ENCODE peak calls at places on chromosome 17, in ten cellular contexts. Y is osteocyte; B is A549; L is NCI-H446; E is HS-5; O is mammary epithelial cell; X is activated CD4-positive, alpha-beta T cell treated with anti-CD3 and anti-CD28 coated beads for 48 hours; C is lower leg skin; W is AG09319; F is NCI-H2029 treated with DMSO at 0.1 percent for 48 hours. D is an unnamed sample.

GRCh38 chr17:63483038-63483437 is 6.2 kb downstream of the ACE start:
- DNase-seq in Y (no peak), B (no peak), L (no peak), E (no peak), O (no peak), X (no peak), C (no peak), W (no peak), F (no peak), D (no peak)

GRCh38 chr17:74454197-74455024 is 12.0 kb upstream of the CD300A start:
- DNase-seq in Y (peak), B (no peak), L (peak), E (peak), O (peak), X (no peak), C (peak), W (no peak), F (no peak), D (no peak)

GRCh38 chr17:76562734-76563148 is 22.9 kb downstream of the PRCD start:
- DNase-seq in Y (no peak), B (no peak), L (peak), E (peak), O (peak), X (no peak), C (no peak), W (no peak), F (no peak), D (no peak)

GRCh38 chr17:39144414-39144813 is 7.0 kb downstream of the PLXDC1 start:
- DNase-seq in Y (no peak), B (no peak), L (peak), E (peak), O (peak), X (no peak), C (peak), W (no peak), F (peak), D (no peak)

GRCh38 chr17:66526827-66527226 is 224.4 kb downstream of the PRKCA start:
- DNase-seq in Y (peak), B (no peak), L (no peak), E (no peak), O (no peak), X (no peak), C (no peak), W (no peak), F (no peak), D (no peak)

GRCh38 chr17:28145348-28145747 is 102.9 kb downstream of the NLK start:
- DNase-seq in Y (no peak), B (no peak), L (no peak), E (no peak), O (no peak), X (no peak), C (no peak), W (no peak), F (no peak), D (no peak)

GRCh38 chr17:44996304-44996703 is 28.2 kb upstream of the C1QL1 start:
- DNase-seq in Y (no peak), B (no peak), L (no peak), E (no peak), O (no peak), X (no peak), C (no peak), W (no peak), F (no peak), D (no peak)

GRCh38 chr17:83122834-83123233 is 43.4 kb downstream of the METRNL start:
- DNase-seq in Y (no peak), B (peak), L (no peak), E (no peak), O (no peak), X (no peak), C (peak), W (no peak), F (no peak), D (no peak)

GRCh38 chr17:8118769-8119574 is 658 bp upstream of the ALOXE3 start:
- DNase-seq in Y (peak), B (peak), L (peak), E (no peak), O (peak), X (peak), C (peak), W (peak), F (peak), D (peak)

GRCh38 chr17:28405632-28406477 is at the start of gene SLC46A1:
- DNase-seq in Y (no peak), B (peak), L (peak), E (no peak), O (peak), X (peak), C (peak), W (no peak), F (no peak), D (no peak)

GRCh38 chr17:76550712-76551615 is 11.1 kb downstream of the PRCD start:
- DNase-seq in Y (no peak), B (peak), L (no peak), E (no peak), O (peak), X (no peak), C (no peak), W (no peak), F (no peak), D (no peak)

GRCh38 chr17:44408786-44409185 is 19.3 kb upstream of the ITGA2B start:
- DNase-seq in Y (no peak), B (no peak), L (no peak), E (no peak), O (no peak), X (no peak), C (no peak), W (no peak), F (no peak), D (no peak)

GRCh38 chr17:31915456-31916100 is 14.1 kb upstream of the UTP6 start:
- DNase-seq in Y (peak), B (no peak), L (no peak), E (no peak), O (no peak), X (no peak), C (no peak), W (no peak), F (no peak), D (no peak)

GRCh38 chr17:77434136-77435114 is 293.7 kb downstream of the SEC14L1 start:
- DNase-seq in Y (no peak), B (no peak), L (no peak), E (no peak), O (no peak), X (no peak), C (no peak), W (no peak), F (no peak), D (no peak)

GRCh38 chr17:66405836-66406679 is 103.6 kb downstream of the PRKCA start:
- DNase-seq in Y (no peak), B (no peak), L (peak), E (no peak), O (no peak), X (no peak), C (no peak), W (no peak), F (no peak), D (no peak)

GRCh38 chr17:17567631-17568030 is 23.9 kb downstream of the PEMT start:
- DNase-seq in Y (no peak), B (no peak), L (peak), E (no peak), O (no peak), X (no peak), C (no peak), W (no peak), F (no peak), D (no peak)

GRCh38 chr17:42518755-42519545 is 17.1 kb upstream of the NAGLU start:
- DNase-seq in Y (no peak), B (peak), L (peak), E (no peak), O (no peak), X (no peak), C (no peak), W (no peak), F (no peak), D (no peak)

GRCh38 chr17:39325528-39326240 is 75.7 kb downstream of the FBXL20 start:
- DNase-seq in Y (no peak), B (no peak), L (no peak), E (no peak), O (no peak), X (no peak), C (no peak), W (no peak), F (no peak), D (no peak)

GRCh38 chr17:12107905-12108304 is 87.2 kb downstream of the MAP2K4 start:
- DNase-seq in Y (no peak), B (no peak), L (no peak), E (no peak), O (no peak), X (no peak), C (no peak), W (no peak), F (no peak), D (no peak)

GRCh38 chr17:39627717-39628516 is 1.2 kb downstream of the PPP1R1B start:
- DNase-seq in Y (no peak), B (no peak), L (no peak), E (no peak), O (no peak), X (no peak), C (no peak), W (no peak), F (no peak), D (no peak)

GRCh38 chr17:48791128-48792032 is 25.6 kb downstream of the TTLL6 start:
- DNase-seq in Y (peak), B (peak), L (peak), E (peak), O (peak), X (peak), C (peak), W (peak), F (peak), D (no peak)

GRCh38 chr17:76439314-76439928 is 13.5 kb downstream of the UBE2O start:
- DNase-seq in Y (no peak), B (no peak), L (no peak), E (no peak), O (no peak), X (no peak), C (no peak), W (no peak), F (no peak), D (no peak)

GRCh38 chr17:80879723-80880649 is 111.7 kb upstream of the CHMP6 start:
- DNase-seq in Y (no peak), B (no peak), L (no peak), E (no peak), O (no peak), X (peak), C (no peak), W (no peak), F (no peak), D (no peak)

GRCh38 chr17:28993013-28993600 is 12.7 kb downstream of the SEZ6 start:
- DNase-seq in Y (no peak), B (no peak), L (no peak), E (no peak), O (peak), X (no peak), C (no peak), W (no peak), F (no peak), D (no peak)

GRCh38 chr17:81518113-81518784 is 5.7 kb upstream of the ACTG1 start:
- DNase-seq in Y (peak), B (no peak), L (no peak), E (no peak), O (no peak), X (no peak), C (no peak), W (no peak), F (no peak), D (no peak)

GRCh38 chr17:2070241-2071023 is 15.5 kb downstream of the HIC1 start:
- DNase-seq in Y (no peak), B (no peak), L (no peak), E (no peak), O (no peak), X (peak), C (no peak), W (no peak), F (no peak), D (peak)

GRCh38 chr17:77132411-77133086 is 8.2 kb upstream of the SEC14L1 start:
- DNase-seq in Y (no peak), B (no peak), L (no peak), E (no peak), O (peak), X (no peak), C (no peak), W (no peak), F (no peak), D (no peak)

GRCh38 chr17:6269474-6269873 is 165.4 kb downstream of the AIPL1 start:
- DNase-seq in Y (no peak), B (peak), L (no peak), E (no peak), O (peak), X (peak), C (no peak), W (no peak), F (no peak), D (no peak)

GRCh38 chr17:60135951-60136666 is 13.7 kb upstream of the CA4 start:
- DNase-seq in Y (no peak), B (no peak), L (no peak), E (no peak), O (no peak), X (no peak), C (peak), W (no peak), F (no peak), D (no peak)

GRCh38 chr17:68184816-68185436 is 62.9 kb upstream of the AMZ2 start:
- DNase-seq in Y (peak), B (no peak), L (no peak), E (no peak), O (no peak), X (peak), C (peak), W (no peak), F (no peak), D (no peak)